ENCODE peak calls at places on chromosomes 6 and 20, in four cellular contexts. R is NCI-H2029 treated with DMSO at 0.1 percent for 48 hours; Y is stromal cell of bone marrow; U is stimulated activated CD4-positive, alpha-beta T cell treated with anti-CD3 and anti-CD28 coated beads, Interleukin-12 subunit alpha, Interleukin-12 subunit beta, amount 100 ng/mL, for 48 hours. Z is an unnamed sample.

GRCh38 chr6:84224251-84224650 is 3.2 kb downstream of the CEP162 start:
- DNase-seq in R (no peak), Y (no peak), U (no peak), Z (no peak)

GRCh38 chr6:118709859-118710350 is 58.5 kb upstream of the CEP85L start:
- DNase-seq in R (peak; percentile 80), Y (peak; percentile 27), U (peak; percentile 61), Z (no peak)

GRCh38 chr6:165616116-165616515 is 46.9 kb downstream of the PDE10A start:
- DNase-seq in R (no peak), Y (peak; percentile 75), U (no peak), Z (no peak)

GRCh38 chr20:41424025-41424424 is 57.4 kb upstream of the EMILIN3 start:
- DNase-seq in R (no peak), Y (no peak), U (no peak), Z (no peak)

GRCh38 chr20:24825591-24825990 is 123.5 kb upstream of the CST7 start:
- DNase-seq in R (no peak), Y (no peak), U (no peak), Z (no peak)

GRCh38 chr20:61756966-61757677 is 308.6 kb downstream of the TAF4 start:
- DNase-seq in R (no peak), Y (no peak), U (no peak), Z (no peak)

GRCh38 chr20:50373674-50374286 is 136.4 kb upstream of the PTPN1 start:
- DNase-seq in R (peak; percentile 10), Y (no peak), U (no peak), Z (no peak)

GRCh38 chr20:34604980-34605788 is 46.7 kb downstream of the MAP1LC3A start:
- DNase-seq in R (no peak), Y (peak; percentile 29), U (no peak), Z (no peak)

GRCh38 chr6:87237804-87238203 is 82.4 kb downstream of the ZNF292 start:
- DNase-seq in R (peak; percentile 12), Y (peak; percentile 13), U (no peak), Z (no peak)

GRCh38 chr20:47691632-47692031 is 93.6 kb downstream of the SULF2 start:
- DNase-seq in R (no peak), Y (no peak), U (no peak), Z (no peak)

GRCh38 chr6:157244175-157244574 is 79.1 kb downstream of the TMEM242 start:
- DNase-seq in R (no peak), Y (peak; percentile 76), U (no peak), Z (no peak)

GRCh38 chr20:40771848-40772247 is 82.8 kb upstream of the MAFB start:
- DNase-seq in R (no peak), Y (no peak), U (no peak), Z (no peak)

GRCh38 chr20:12012241-12013222 is 94.8 kb downstream of the BTBD3 start:
- DNase-seq in R (peak; percentile 34), Y (peak; percentile 25), U (no peak), Z (peak; percentile 8)

GRCh38 chr20:11429168-11429567 is 488.5 kb upstream of the BTBD3 start:
- DNase-seq in R (no peak), Y (no peak), U (no peak), Z (no peak)

GRCh38 chr6:129901910-129902309 is 40.8 kb upstream of the TMEM244 start:
- DNase-seq in R (no peak), Y (no peak), U (no peak), Z (no peak)

GRCh38 chr6:3929281-3929798 is 80.2 kb downstream of the FAM50B start:
- DNase-seq in R (no peak), Y (no peak), U (no peak), Z (no peak)

GRCh38 chr6:14467591-14467990 is 350.0 kb downstream of the CD83 start:
- DNase-seq in R (no peak), Y (peak; percentile 44), U (no peak), Z (no peak)

GRCh38 chr6:163416380-163416629 is 1.8 kb downstream of the QKI start:
- DNase-seq in R (no peak), Y (no peak), U (no peak), Z (no peak)